ENCODE peak calls at places on chromosomes 4 and X, in eight cellular contexts. P is activated naive CD4-positive, alpha-beta T cell treated with anti-CD3 and anti-CD28 coated beads for 36 hours; S is KBM-7; Q is COR-L47; R is stimulated activated CD4-positive, alpha-beta T cell treated with anti-CD3 and anti-CD28 coated beads, Interleukin-4, amount 100 ng/mL, for 4 hours; Y is AG09319; U is hepatocyte; B is amniotic epithelial cell. D is an unnamed sample.
A peak's percentile ranks its signal among the peaks of the same experiment; 100 is the strongest.

GRCh38 chr4:188127157-188127874 is 11.9 kb upstream of the TRIML1 start:
- DNase-seq in R (no peak), B (peak; percentile 46), U (peak; percentile 66), P (peak; percentile 29), Q (no peak), Y (peak; percentile 1), S (no peak), D (no peak)

GRCh38 chr4:140952709-140953108 is 180.6 kb downstream of the RNF150 start:
- DNase-seq in Y (no peak), U (no peak), P (no peak), Q (no peak), B (peak; percentile 31), S (no peak), R (no peak), D (no peak)

GRCh38 chr4:184854673-184855072 is 28.9 kb upstream of the ACSL1 start:
- DNase-seq in S (peak; percentile 94), Y (no peak), U (no peak), Q (no peak), R (no peak), P (peak; percentile 69), B (no peak), D (no peak)

GRCh38 chrX:318739-319578 is at the start of gene GTPBP6:
- DNase-seq in P (peak; percentile 99), R (peak; percentile 95), Y (peak; percentile 99), Q (no peak), S (peak; percentile 100), B (peak; percentile 99), U (peak; percentile 100), D (peak; percentile 100)

GRCh38 chr4:76341063-76341462 is 34.5 kb downstream of the STBD1 start:
- DNase-seq in Q (no peak), U (peak; percentile 60), S (peak; percentile 7), P (no peak), R (no peak), Y (no peak), B (peak; percentile 90), D (no peak)

GRCh38 chrX:15869695-15870094 is 15.1 kb upstream of the AP1S2 start:
- DNase-seq in P (no peak), Y (no peak), B (no peak), Q (no peak), R (no peak), S (no peak), U (no peak), D (no peak)

GRCh38 chr4:73250642-73251041 is 8.0 kb downstream of the ANKRD17 start:
- DNase-seq in P (no peak), U (no peak), B (no peak), S (no peak), Q (no peak), R (no peak), Y (no peak), D (no peak)

GRCh38 chrX:16445166-16445752 is 204.7 kb upstream of the S100G start:
- DNase-seq in B (peak; percentile 9), U (peak; percentile 48), R (peak; percentile 12), S (peak; percentile 39), Y (no peak), P (peak; percentile 54), Q (no peak), D (no peak)

GRCh38 chrX:118566359-118566758 is 70.7 kb downstream of the DOCK11 start:
- DNase-seq in U (no peak), P (no peak), Q (no peak), S (no peak), R (no peak), B (peak; percentile 85), Y (peak; percentile 28), D (no peak)

GRCh38 chr4:78939667-78940008 is 400 bp upstream of the PAQR3 start:
- DNase-seq in P (no peak), U (no peak), Q (no peak), B (no peak), Y (no peak), S (no peak), R (no peak), D (no peak)

GRCh38 chrX:68894513-68895338 is 65.9 kb downstream of the EFNB1 start:
- DNase-seq in U (peak; percentile 60), S (peak; percentile 95), P (peak; percentile 37), R (peak; percentile 7), Y (no peak), Q (peak; percentile 34), B (peak; percentile 41), D (peak; percentile 77)

GRCh38 chr4:88382621-88383020 is 4.0 kb downstream of the HERC6 start:
- DNase-seq in Y (no peak), Q (no peak), B (peak; percentile 7), R (peak; percentile 22), U (no peak), S (no peak), P (peak; percentile 74), D (no peak)

GRCh38 chr4:10006236-10006603 is 15.1 kb downstream of the SLC2A9 start:
- DNase-seq in S (peak; percentile 72), Y (no peak), P (no peak), R (no peak), Q (peak; percentile 57), U (peak; percentile 48), B (no peak), D (no peak)

GRCh38 chr4:140568507-140569306 is at the start of gene UCP1:
- DNase-seq in R (no peak), B (no peak), Y (no peak), P (no peak), Q (no peak), U (peak; percentile 50), S (peak; percentile 25), D (peak; percentile 22)

GRCh38 chr4:169567916-169568315 is 44.5 kb downstream of the NEK1 start:
- DNase-seq in P (no peak), R (no peak), Q (no peak), S (no peak), U (no peak), Y (no peak), B (no peak), D (no peak)

GRCh38 chr4:20317424-20317985 is 65.8 kb downstream of the SLIT2 start:
- DNase-seq in Y (no peak), B (no peak), R (no peak), S (no peak), U (no peak), P (no peak), Q (no peak), D (no peak)

GRCh38 chr4:109872065-109872464 is 24.2 kb downstream of the LRIT3 start:
- DNase-seq in Q (no peak), U (no peak), R (no peak), S (no peak), P (no peak), B (no peak), Y (no peak), D (no peak)

GRCh38 chr4:75672461-75673026 is 667 bp downstream of the G3BP2 start:
- DNase-seq in Y (no peak), P (peak; percentile 85), S (peak; percentile 71), U (peak; percentile 71), B (peak; percentile 35), Q (peak; percentile 46), R (peak; percentile 76), D (peak; percentile 59)

GRCh38 chr4:87622303-87622702 is 14.0 kb downstream of the DSPP start:
- DNase-seq in Q (no peak), S (no peak), R (no peak), P (no peak), U (no peak), Y (no peak), B (no peak), D (no peak)

GRCh38 chrX:44058339-44058738 is 85.1 kb upstream of the NDP start:
- DNase-seq in R (no peak), S (no peak), U (no peak), Q (no peak), P (no peak), B (no peak), Y (no peak), D (no peak)

GRCh38 chr4:16227462-16227868 is 1.2 kb upstream of the TAPT1 start:
- DNase-seq in Y (no peak), U (peak; percentile 35), S (peak; percentile 49), R (no peak), Q (no peak), P (peak; percentile 21), B (peak; percentile 24), D (peak; percentile 44)

GRCh38 chrX:131059231-131059630 is 1.1 kb downstream of the ARHGAP36 start:
- DNase-seq in R (no peak), U (no peak), Q (no peak), P (no peak), Y (no peak), S (no peak), B (no peak), D (no peak)

GRCh38 chrX:150897371-150898319 is 823 bp downstream of the CD99L2 start:
- DNase-seq in P (peak; percentile 69), B (peak; percentile 8), Q (peak; percentile 44), U (peak; percentile 58), R (peak; percentile 40), Y (no peak), S (peak; percentile 41), D (peak; percentile 12)

GRCh38 chrX:115591856-115592842 is 31.2 kb downstream of the PLS3 start:
- DNase-seq in Q (no peak), B (no peak), P (no peak), U (no peak), Y (no peak), R (no peak), S (no peak), D (no peak)

GRCh38 chr4:175215657-175216056 is 297.5 kb downstream of the ADAM29 start:
- DNase-seq in R (no peak), Q (no peak), U (no peak), P (no peak), B (peak; percentile 7), S (no peak), Y (no peak), D (no peak)

GRCh38 chr4:73194064-73194463 is 64.5 kb downstream of the ANKRD17 start:
- DNase-seq in P (no peak), Q (no peak), R (no peak), S (no peak), Y (no peak), B (no peak), U (no peak), D (no peak)

GRCh38 chr4:122167369-122167768 is 15.2 kb downstream of the BLTP1 start:
- DNase-seq in S (no peak), Q (no peak), U (no peak), Y (no peak), B (no peak), P (no peak), R (no peak), D (no peak)

GRCh38 chr4:100076753-100077152 is 113.5 kb downstream of the DDIT4L start:
- DNase-seq in B (no peak), Q (no peak), U (no peak), P (peak; percentile 39), Y (no peak), S (no peak), R (no peak), D (no peak)

GRCh38 chr4:159042097-159042605 is 60.7 kb upstream of the RAPGEF2 start:
- DNase-seq in S (peak; percentile 85), Y (no peak), P (no peak), B (no peak), Q (no peak), R (no peak), U (no peak), D (no peak)

GRCh38 chr4:141220655-141221605 is at the start of gene ZNF330:
- DNase-seq in R (peak; percentile 93), B (peak; percentile 89), U (peak; percentile 96), S (peak; percentile 91), Y (peak; percentile 82), P (peak; percentile 89), Q (peak; percentile 78), D (peak; percentile 94)

GRCh38 chr4:151329217-151330007 is 4.0 kb upstream of the SH3D19 start:
- DNase-seq in U (no peak), S (no peak), Y (no peak), Q (no peak), P (no peak), B (no peak), R (no peak), D (no peak)

GRCh38 chrX:18210470-18210869 is 10.2 kb downstream of the BEND2 start:
- DNase-seq in R (no peak), S (peak; percentile 11), P (no peak), Q (no peak), Y (no peak), B (peak; percentile 0), U (no peak), D (no peak)

GRCh38 chrX:40513835-40514234 is 66.9 kb upstream of the ATP6AP2 start:
- DNase-seq in R (no peak), Y (no peak), S (no peak), P (no peak), Q (no peak), B (no peak), U (no peak), D (no peak)

GRCh38 chr4:126465341-126465740 is 1150.6 kb downstream of the FAT4 start:
- DNase-seq in U (no peak), R (no peak), Y (no peak), P (no peak), B (peak; percentile 48), S (no peak), Q (no peak), D (no peak)